ENCODE peak calls at places on chromosomes 12 and 14, in four cellular contexts. T is mesenchymal stem cell, W is H1, V is neuronal stem cell. A is an unnamed sample.

GRCh38 chr12:52130695-52131094 is 51.2 kb downstream of the SMIM41 start:
- DNase-seq in W (no peak), V (no peak), T (no peak), A (no peak)

GRCh38 chr14:101843665-101844064 is 82.2 kb downstream of the PPP2R5C start:
- DNase-seq in V (no peak), W (no peak), T (no peak), A (no peak)

GRCh38 chr12:99984271-99985128 is at the start of gene ANKS1B:
- DNase-seq in V (peak), W (peak), T (peak), A (peak)

GRCh38 chr12:64186789-64187188 is 35.3 kb downstream of the KICS2 start:
- DNase-seq in T (peak), V (no peak), W (no peak), A (no peak)

GRCh38 chr14:55411426-55412389 is at the start of gene ATG14:
- DNase-seq in T (peak), W (peak), V (peak), A (peak)

GRCh38 chr14:97052001-97052400 is 254.8 kb downstream of the VRK1 start:
- DNase-seq in V (no peak), T (no peak), W (no peak), A (no peak)

GRCh38 chr12:25558566-25558965 is 5.5 kb upstream of the LMNTD1 start:
- DNase-seq in W (no peak), V (no peak), T (peak), A (no peak)

GRCh38 chr12:125340791-125341190 is 275.6 kb downstream of the AACS start:
- DNase-seq in W (no peak), T (no peak), V (no peak), A (no peak)

GRCh38 chr12:114335607-114336006 is 70.3 kb downstream of the TBX5 start:
- DNase-seq in V (no peak), T (no peak), W (peak), A (peak)

GRCh38 chr12:102302553-102302952 is 104.9 kb upstream of the PMCH start:
- DNase-seq in W (no peak), T (no peak), V (no peak), A (no peak)

GRCh38 chr12:49990269-49990668 is 17.5 kb downstream of the AQP6 start:
- DNase-seq in T (no peak), W (no peak), V (no peak), A (no peak)

GRCh38 chr14:21405097-21405496 is 21.3 kb upstream of the SUPT16H start:
- DNase-seq in W (no peak), T (no peak), V (no peak), A (no peak)

GRCh38 chr12:117587646-117588287 is 226.3 kb upstream of the NOS1 start:
- DNase-seq in V (peak), W (peak), T (peak), A (peak)

GRCh38 chr14:72525087-72525909 is 368.6 kb downstream of the DPF3 start:
- DNase-seq in V (no peak), T (no peak), W (no peak), A (no peak)

GRCh38 chr12:82687020-82687951 is 580 bp downstream of the TMTC2 start:
- DNase-seq in W (peak), T (peak), V (peak), A (peak)

GRCh38 chr12:47024463-47024862 is 55.0 kb upstream of the PCED1B start:
- DNase-seq in T (no peak), V (no peak), W (no peak), A (no peak)

GRCh38 chr12:43158126-43158525 is 393.9 kb downstream of the ADAMTS20 start:
- DNase-seq in T (no peak), W (no peak), V (no peak), A (no peak)

GRCh38 chr14:81594012-81594411 is 60.4 kb upstream of the SEL1L start:
- DNase-seq in T (no peak), V (peak), W (no peak), A (no peak)

GRCh38 chr12:124388679-124389536 is 94.0 kb downstream of the RFLNA start:
- DNase-seq in V (peak), W (peak), T (peak), A (peak)

DNA sequence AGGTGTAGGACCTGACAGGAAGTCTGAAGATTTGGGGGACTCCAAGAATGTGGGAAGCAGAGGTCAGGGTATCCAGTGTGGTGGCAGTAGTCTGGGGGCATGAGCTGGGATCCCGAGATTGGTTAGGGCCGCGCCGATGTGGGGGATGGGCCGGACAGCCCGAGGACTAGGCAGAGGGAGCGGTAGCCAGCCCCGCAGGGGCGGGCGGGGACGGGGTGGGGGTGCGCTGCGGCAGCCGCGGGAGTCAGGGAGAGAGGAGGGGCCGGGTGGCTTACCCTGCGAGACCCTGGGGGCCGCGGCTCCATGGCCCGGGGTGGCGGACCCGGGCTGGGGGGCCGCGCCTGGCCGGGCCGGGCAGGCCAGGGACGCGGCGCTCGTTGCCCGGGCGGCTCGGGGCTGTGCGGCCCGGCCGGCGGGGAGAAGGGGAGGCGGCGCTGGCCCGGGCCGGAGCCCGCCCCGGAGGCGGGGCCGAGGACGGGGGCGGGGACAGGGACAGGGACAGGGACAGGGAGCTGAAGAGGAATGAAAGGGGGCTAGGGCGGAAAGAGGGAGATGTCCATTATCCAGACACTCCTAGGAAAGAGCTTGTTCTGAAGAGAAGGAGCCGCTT is 5.6 kb downstream of the ZNF385A start:
- DNase-seq in W (peak), T (peak), V (no peak), A (peak)
- H2BK12ac ChIP-seq in W (no peak), T (no peak), V (no peak), A (no peak)

DNA sequence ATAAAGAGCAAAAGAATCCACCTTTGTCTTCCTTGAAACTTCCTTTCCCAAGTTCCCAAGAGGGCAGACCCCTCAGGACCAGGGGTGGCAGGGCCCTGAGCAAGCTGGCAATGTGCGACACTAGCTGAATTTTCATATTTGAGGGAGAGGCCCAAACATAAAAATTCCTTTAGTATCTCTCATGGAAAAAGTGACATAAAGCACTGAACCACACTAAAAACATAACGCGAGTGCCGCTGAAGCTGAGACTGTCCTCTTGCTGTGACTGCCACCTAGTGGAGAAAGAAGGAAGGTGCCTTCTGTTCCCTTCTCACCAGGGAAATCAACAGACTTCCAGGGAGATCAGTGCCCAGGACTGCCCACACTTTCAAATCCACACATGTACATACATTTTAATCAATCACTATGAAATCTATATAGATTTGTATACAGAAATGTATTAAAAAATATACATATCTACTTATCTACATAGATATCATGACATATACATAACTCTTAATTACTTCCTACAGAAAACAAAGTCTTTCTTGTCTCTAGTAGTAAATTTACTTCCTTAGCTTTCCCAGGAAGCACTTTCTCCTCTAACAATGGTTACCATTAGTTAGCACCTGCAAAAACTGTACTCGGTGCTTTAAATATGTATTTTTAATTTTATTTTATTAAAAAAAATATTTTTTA is 53.8 kb downstream of the SSH1 start:
- DNase-seq in T (peak), W (peak), V (peak), A (peak)
- H2BK15ac ChIP-seq in T (no peak), W (no peak), V (no peak), A (no peak)

GRCh38 chr14:32009636-32010560 is 67.2 kb upstream of the ARHGAP5 start:
- DNase-seq in W (no peak), V (no peak), T (no peak), A (no peak)
- H2BK12ac ChIP-seq in W (no peak), V (no peak), T (peak), A (no peak)

GRCh38 chr12:123139926-123140674 is 10.8 kb downstream of the PITPNM2 start:
- DNase-seq in V (no peak), T (peak), W (no peak), A (no peak)
- H2BK15ac ChIP-seq in V (no peak), T (no peak), W (no peak), A (no peak)

GRCh38 chr14:23146980-23147379 is 27.9 kb upstream of the CEBPE start:
- DNase-seq in W (no peak), T (no peak), V (no peak), A (no peak)

GRCh38 chr14:23148596-23149249 is 29.7 kb upstream of the CEBPE start:
- DNase-seq in W (no peak), T (peak), V (no peak), A (no peak)

GRCh38 chr14:23145794-23146422 is 26.9 kb upstream of the CEBPE start:
- DNase-seq in T (peak), W (no peak), V (no peak), A (no peak)

GRCh38 chr14:23146423-23146910 is 27.4 kb upstream of the CEBPE start:
- DNase-seq in W (no peak), T (no peak), V (no peak), A (no peak)

DNA sequence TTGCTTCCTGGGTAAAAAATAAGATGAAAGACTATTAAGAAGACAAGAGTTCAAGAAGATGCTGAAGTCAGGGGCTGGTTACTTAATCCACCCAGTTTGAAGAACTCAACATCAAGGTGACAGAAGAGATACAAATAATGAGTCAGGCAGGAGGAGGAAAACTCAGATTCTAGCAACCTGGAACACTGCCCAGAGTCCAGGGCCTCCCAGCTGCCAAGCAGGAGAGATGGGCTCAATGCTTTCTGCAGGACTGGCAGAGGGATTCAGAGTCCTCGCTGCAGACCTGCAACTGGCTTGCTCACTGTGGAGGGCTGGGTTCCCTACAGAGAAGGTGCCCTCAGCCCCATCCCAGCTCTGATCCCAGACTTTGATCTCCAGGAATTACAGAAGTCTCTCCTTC is 28.6 kb upstream of the CEBPE start:
- DNase-seq in W (no peak), V (no peak), T (peak), A (no peak)
- H2BK12ac ChIP-seq in W (no peak), V (no peak), T (no peak), A (no peak)

GRCh38 chr12:53292441-53292840 is 2.9 kb upstream of the PFDN5 start:
- DNase-seq in V (no peak), W (no peak), T (no peak), A (no peak)

GRCh38 chr12:53298154-53298553 is 1.3 kb upstream of the MYG1 start:
- DNase-seq in V (no peak), T (peak), W (no peak), A (no peak)

GRCh38 chr12:53299101-53299453 is 418 bp upstream of the MYG1 start:
- DNase-seq in V (no peak), W (no peak), T (peak), A (no peak)

GRCh38 chr12:53295070-53295890 is at the start of gene PFDN5:
- DNase-seq in T (peak), V (peak), W (peak), A (peak)

DNA sequence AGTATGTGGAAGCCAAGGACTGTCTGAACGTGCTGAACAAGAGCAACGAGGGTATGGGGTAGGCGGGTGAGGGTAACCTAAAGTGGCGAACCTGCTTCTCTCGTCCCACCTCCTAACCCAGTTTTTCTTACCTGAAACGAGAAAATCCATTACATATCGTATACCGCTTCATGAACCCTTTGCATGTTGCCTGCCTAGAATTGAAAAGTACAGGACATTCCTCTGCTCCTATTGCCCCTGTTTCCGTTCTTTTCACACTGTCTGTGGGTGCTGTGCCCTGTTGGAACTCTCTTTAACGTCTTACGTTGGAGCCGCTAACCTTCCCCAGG is 513 bp downstream of the PFDN5 start:
- DNase-seq in W (no peak), T (no peak), V (no peak), A (no peak)
- H2BK15ac ChIP-seq in W (no peak), T (no peak), V (no peak), A (no peak)

DNA sequence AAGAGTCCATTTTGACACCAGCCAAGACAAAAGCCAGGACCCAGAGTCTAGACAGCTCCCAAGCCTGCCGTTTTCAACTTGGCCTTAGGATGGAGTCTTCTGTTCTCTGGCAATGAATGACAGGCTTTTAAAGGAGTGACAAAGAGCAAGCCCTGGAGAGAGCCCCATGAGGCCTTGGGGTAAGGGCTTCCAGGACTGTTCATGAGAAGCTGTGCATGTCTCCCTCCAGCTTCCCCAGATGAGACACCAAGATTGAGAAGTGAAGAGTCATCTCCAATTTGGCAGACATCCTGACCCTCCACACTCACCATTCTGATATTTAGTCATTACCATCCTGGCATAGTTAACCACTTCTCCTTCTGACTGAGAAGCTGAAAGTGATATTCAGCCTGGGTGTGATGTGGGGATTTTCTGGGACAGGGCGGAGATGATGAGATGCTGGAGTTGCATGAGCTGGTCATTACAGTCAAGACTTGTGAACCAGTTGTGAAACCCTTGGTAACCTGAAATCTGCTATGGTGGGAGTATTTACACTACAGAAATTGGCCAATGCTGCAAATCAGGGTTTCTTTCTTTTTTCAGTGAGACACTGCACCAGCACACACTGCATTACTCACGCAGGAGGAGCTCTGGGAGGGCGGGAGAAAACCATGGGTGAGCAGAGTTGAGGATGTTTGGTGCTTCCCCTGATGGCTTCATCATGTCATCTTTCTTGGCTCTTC is 77.8 kb downstream of the VCPKMT start:
- DNase-seq in T (peak), W (no peak), V (no peak), A (no peak)
- H2BK12ac ChIP-seq in T (no peak), W (no peak), V (no peak), A (no peak)

GRCh38 chr14:75205586-75205985 is 29.2 kb upstream of the TMED10 start:
- DNase-seq in V (no peak), W (no peak), T (peak), A (no peak)

GRCh38 chr14:75202671-75203070 is 26.3 kb upstream of the TMED10 start:
- DNase-seq in W (no peak), V (no peak), T (no peak), A (no peak)

GRCh38 chr14:75204106-75204505 is 27.7 kb upstream of the TMED10 start:
- DNase-seq in T (peak), V (no peak), W (no peak), A (no peak)

GRCh38 chr14:75208843-75209242 is 32.4 kb upstream of the TMED10 start:
- DNase-seq in T (no peak), V (no peak), W (no peak), A (no peak)

GRCh38 chr14:75206190-75206589 is 29.8 kb upstream of the TMED10 start:
- DNase-seq in T (no peak), W (no peak), V (no peak), A (no peak)
- H2BK15ac ChIP-seq in T (no peak), W (no peak), V (no peak), A (no peak)

GRCh38 chr12:131873293-131873692 is 21.1 kb upstream of the ULK1 start:
- DNase-seq in T (no peak), W (no peak), V (no peak), A (no peak)
- H2BK12ac ChIP-seq in T (no peak), W (no peak), V (no peak), A (no peak)

DNA sequence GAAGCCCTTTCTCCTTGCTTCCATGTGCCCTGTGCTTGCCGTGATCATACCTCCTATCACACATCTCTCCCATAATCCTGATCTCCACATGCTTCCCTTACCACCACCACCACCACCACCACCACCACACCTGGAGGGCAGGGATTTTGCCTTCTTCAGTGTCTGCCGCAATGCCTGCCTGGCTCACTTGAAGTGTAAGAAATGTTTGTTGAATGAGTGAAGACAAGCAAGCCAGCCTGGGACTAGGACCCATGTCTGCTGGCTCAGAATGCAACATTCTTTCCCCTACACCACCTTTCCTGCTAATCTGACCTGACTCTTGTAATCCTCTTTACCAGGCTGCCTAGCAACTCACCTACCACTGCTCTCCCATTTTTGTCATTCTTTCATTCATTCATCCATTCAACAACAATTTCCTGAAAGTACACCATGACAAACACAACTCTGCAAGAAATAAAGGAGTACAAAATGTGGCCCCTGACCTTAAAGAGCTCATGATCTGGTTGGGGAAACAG is 3.5 kb upstream of the NID2 start:
- DNase-seq in T (no peak), V (no peak), W (no peak), A (no peak)
- H2BK15ac ChIP-seq in T (no peak), V (no peak), W (no peak), A (no peak)

A was measured in H9.